ENCODE peak calls at places on chromosomes 13 and 19, in eight cellular contexts. F, Q, C, G, E, I, N and D are unnamed samples.
A peak's percentile ranks its signal among the peaks of the same experiment; 100 is the strongest.

GRCh38 chr19:50266896-50267295 is 62.3 kb downstream of the KCNC3 start:
- DNase-seq in F (no peak), Q (no peak), C (no peak), G (no peak), E (no peak), I (no peak), N (peak; percentile 63), D (no peak)

GRCh38 chr19:571127-571974 is 1.0 kb upstream of the BSG start:
- DNase-seq in F (peak; percentile 61), Q (peak; percentile 16), C (peak; percentile 30), G (peak; percentile 49), E (peak; percentile 27), I (peak; percentile 59), N (peak; percentile 67), D (no peak)

GRCh38 chr13:91142572-91142971 is 204.9 kb upstream of the MIR17HG start:
- DNase-seq in F (no peak), Q (peak; percentile 39), C (no peak), G (no peak), E (no peak), I (no peak), N (no peak), D (peak; percentile 29)

GRCh38 chr13:32790731-32791130 is 204.5 kb downstream of the PDS5B start:
- DNase-seq in F (peak; percentile 5), Q (peak; percentile 5), C (no peak), G (no peak), E (no peak), I (peak; percentile 8), N (no peak), D (no peak)

GRCh38 chr13:62875118-62875640 is 1459.5 kb upstream of the PCDH20 start:
- DNase-seq in F (no peak), Q (peak; percentile 25), C (no peak), G (no peak), E (no peak), I (peak; percentile 23), N (no peak), D (no peak)

GRCh38 chr13:106656214-106656613 is 88.3 kb upstream of the ARGLU1 start:
- DNase-seq in F (no peak), Q (no peak), C (no peak), G (no peak), E (no peak), I (no peak), N (no peak), D (no peak)

GRCh38 chr13:33330483-33330882 is 44.9 kb upstream of the STARD13 start:
- DNase-seq in F (no peak), Q (no peak), C (no peak), G (no peak), E (no peak), I (no peak), N (no peak), D (no peak)

GRCh38 chr13:30785146-30785845 is 50.0 kb downstream of the ALOX5AP start:
- DNase-seq in F (no peak), Q (no peak), C (no peak), G (no peak), E (no peak), I (no peak), N (no peak), D (no peak)

GRCh38 chr13:36282818-36283432 is 14.7 kb downstream of the CCDC169 start:
- DNase-seq in F (peak; percentile 17), Q (peak; percentile 62), C (peak; percentile 77), G (no peak), E (no peak), I (peak; percentile 65), N (no peak), D (peak; percentile 50)

GRCh38 chr19:37953576-37954303 is 46.7 kb downstream of the SIPA1L3 start:
- DNase-seq in F (no peak), Q (peak; percentile 27), C (peak; percentile 34), G (no peak), E (no peak), I (peak; percentile 76), N (no peak), D (peak; percentile 33)

GRCh38 chr19:3679581-3679980 is 20.7 kb downstream of the PIP5K1C start:
- DNase-seq in F (no peak), Q (no peak), C (no peak), G (no peak), E (no peak), I (no peak), N (no peak), D (no peak)

GRCh38 chr19:45340899-45341453 is 426 bp downstream of the KLC3 start:
- DNase-seq in F (no peak), Q (peak; percentile 7), C (peak; percentile 18), G (no peak), E (no peak), I (peak; percentile 32), N (no peak), D (peak; percentile 18)

GRCh38 chr13:108895220-108895704 is 265.9 kb downstream of the MYO16 start:
- DNase-seq in F (peak; percentile 36), Q (peak; percentile 71), C (peak; percentile 69), G (no peak), E (no peak), I (peak; percentile 69), N (peak; percentile 36), D (peak; percentile 45)

GRCh38 chr13:85825454-85825853 is 26.2 kb upstream of the SLITRK6 start:
- DNase-seq in F (no peak), Q (no peak), C (no peak), G (no peak), E (no peak), I (no peak), N (no peak), D (no peak)

GRCh38 chr13:113656831-113657671 is 947 bp downstream of the ATP4B start:
- DNase-seq in F (no peak), Q (no peak), C (no peak), G (no peak), E (no peak), I (no peak), N (peak; percentile 57), D (no peak)

GRCh38 chr19:47005873-47006272 is 13.8 kb upstream of the NPAS1 start:
- DNase-seq in F (peak; percentile 33), Q (peak; percentile 19), C (no peak), G (no peak), E (no peak), I (peak; percentile 26), N (no peak), D (no peak)

GRCh38 chr13:92838786-92839185 is 387.8 kb upstream of the GPC6 start:
- DNase-seq in F (peak; percentile 4), Q (peak; percentile 96), C (peak; percentile 93), G (no peak), E (no peak), I (peak; percentile 88), N (no peak), D (peak; percentile 95)

GRCh38 chr19:1259873-1260748 is 9.0 kb upstream of the CIRBP start:
- DNase-seq in F (no peak), Q (no peak), C (no peak), G (no peak), E (no peak), I (peak; percentile 61), N (peak; percentile 55), D (no peak)

GRCh38 chr13:111550062-111550461 is 229.6 kb downstream of the TEX29 start:
- DNase-seq in F (no peak), Q (no peak), C (no peak), G (no peak), E (no peak), I (no peak), N (no peak), D (no peak)
- TF ChIP-seq CTCF in F (no peak), Q (no peak), C (no peak), G (no peak), E (no peak), I (no peak), N (no peak), D (no peak)

DNA sequence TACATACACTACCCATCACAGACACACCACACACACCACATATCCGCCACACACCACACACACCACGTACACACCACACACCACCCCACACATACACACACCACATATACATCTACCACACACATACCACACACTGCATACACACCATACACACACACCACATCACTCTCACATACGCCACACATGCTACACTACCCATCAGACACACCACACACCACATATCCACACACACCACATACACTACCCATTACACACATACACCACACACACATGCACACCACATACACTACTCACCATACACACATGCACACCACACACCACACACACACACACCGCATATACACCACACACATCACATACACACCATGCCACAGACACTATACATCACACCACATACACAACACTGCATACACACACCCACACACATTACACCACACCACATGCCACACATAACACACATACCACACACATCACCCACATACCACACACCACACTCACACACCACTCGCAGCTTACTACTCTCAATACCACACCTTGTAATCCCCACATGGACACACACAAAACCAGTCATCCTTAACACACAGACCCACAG is 9.5 kb downstream of the ERFL start:
- DNase-seq in F (no peak), Q (no peak), C (no peak), G (no peak), E (no peak), I (no peak), N (no peak), D (peak; percentile 44)
- H3K4me3 ChIP-seq in F (no peak overlapping the region), Q (no peak overlapping the region), C (no peak overlapping the region), G (no peak overlapping the region), E (no peak overlapping the region), I (no peak overlapping the region), N (no peak overlapping the region), D (no peak overlapping the region)

GRCh38 chr13:95707035-95707434 is 30.1 kb downstream of the DNAJC3 start:
- DNase-seq in F (no peak), Q (no peak), C (no peak), G (no peak), E (no peak), I (no peak), N (no peak), D (no peak)

GRCh38 chr13:95707442-95708389 is 30.8 kb downstream of the DNAJC3 start:
- DNase-seq in F (no peak), Q (no peak), C (no peak), G (no peak), E (no peak), I (no peak), N (no peak), D (no peak)

GRCh38 chr13:95706356-95706755 is 29.4 kb downstream of the DNAJC3 start:
- DNase-seq in F (no peak), Q (no peak), C (no peak), G (no peak), E (no peak), I (no peak), N (no peak), D (no peak)

GRCh38 chr13:95708390-95708774 is 31.4 kb downstream of the DNAJC3 start:
- DNase-seq in F (no peak), Q (no peak), C (no peak), G (no peak), E (no peak), I (no peak), N (no peak), D (no peak)

DNA sequence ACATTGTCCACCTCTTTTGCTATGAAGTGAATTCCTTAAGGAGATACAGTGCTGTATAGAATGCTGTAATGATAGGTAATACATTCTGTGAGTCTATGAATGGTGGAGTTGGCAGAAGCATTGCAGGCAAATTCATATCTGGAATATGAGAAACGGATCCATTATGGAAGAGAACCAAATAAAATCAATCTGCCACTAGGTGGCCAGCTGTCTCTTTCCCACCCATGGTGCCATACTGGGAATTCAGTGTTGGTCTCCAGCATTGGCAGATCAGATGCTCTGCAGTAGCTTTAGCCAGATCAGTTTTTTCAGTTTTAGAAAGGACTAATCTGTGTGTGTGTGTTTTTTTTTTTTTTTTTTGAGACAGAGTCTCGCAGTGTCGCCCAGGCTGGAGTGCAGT is 27.6 kb downstream of the DNAJC3 start:
- DNase-seq in F (no peak), Q (peak; percentile 23), C (no peak), G (no peak), E (no peak), I (peak; percentile 17), N (no peak), D (no peak)
- TF ChIP-seq CTCF in F (peak; percentile 17), Q (peak; percentile 51), C (no peak), G (no peak), E (no peak), I (peak; percentile 27), N (no peak), D (no peak)

GRCh38 chr19:7872306-7873204 is 1.6 kb downstream of the PRR36 start:
- DNase-seq in F (no peak), Q (no peak), C (no peak), G (no peak), E (no peak), I (no peak), N (no peak), D (no peak)
- H3K4me3 ChIP-seq in F (no peak overlapping the region), Q (no peak overlapping the region), C (peak overlapping the region; percentile 19), G (no peak overlapping the region), E (no peak overlapping the region), I (peak overlapping the region; percentile 56), N (no peak overlapping the region), D (no peak overlapping the region)